ENCODE peak calls at places on chromosomes 2 and 18, in eight cellular contexts. One of them, this sample, is unnamed.

GRCh38 chr18:62768172-62768943 is 53.0 kb downstream of the PHLPP1 start:
- DNase-seq in IMR-90: no peak
- DNase-seq in esophagus squamous epithelium: no peak
- DNase-seq in breast epithelium: no peak
- DNase-seq in H1: no peak
- DNase-seq in prostate gland: no peak
- DNase-seq in transverse colon: no peak
- DNase-seq in stomach: no peak
- DNase-seq in this sample: no peak

GRCh38 chr2:217621391-217621801 is 381.4 kb downstream of the TNS1 start:
- DNase-seq in IMR-90: peak; percentile 13
- DNase-seq in stomach: no peak
- DNase-seq in H1: no peak
- DNase-seq in transverse colon: no peak
- DNase-seq in esophagus squamous epithelium: no peak
- DNase-seq in prostate gland: no peak
- DNase-seq in breast epithelium: no peak
- DNase-seq in this sample: no peak

GRCh38 chr18:51952844-51953243 is 387.2 kb upstream of the DCC start:
- DNase-seq in H1: no peak
- DNase-seq in stomach: no peak
- DNase-seq in transverse colon: no peak
- DNase-seq in prostate gland: no peak
- DNase-seq in breast epithelium: no peak
- DNase-seq in IMR-90: no peak
- DNase-seq in esophagus squamous epithelium: no peak
- DNase-seq in this sample: no peak

GRCh38 chr18:23191952-23192662 is 56.8 kb downstream of the CABLES1 start:
- DNase-seq in breast epithelium: peak; percentile 45
- DNase-seq in prostate gland: no peak
- DNase-seq in esophagus squamous epithelium: no peak
- DNase-seq in transverse colon: peak; percentile 51
- DNase-seq in H1: no peak
- DNase-seq in IMR-90: peak; percentile 95
- DNase-seq in stomach: peak; percentile 51
- DNase-seq in this sample: peak; percentile 69

GRCh38 chr2:122491011-122491410 is 735.6 kb downstream of the TSN start:
- DNase-seq in prostate gland: no peak
- DNase-seq in H1: no peak
- DNase-seq in stomach: no peak
- DNase-seq in breast epithelium: no peak
- DNase-seq in esophagus squamous epithelium: no peak
- DNase-seq in transverse colon: no peak
- DNase-seq in IMR-90: no peak
- DNase-seq in this sample: no peak

GRCh38 chr2:157792345-157793052 is 83.6 kb downstream of the ACVR1 start:
- DNase-seq in transverse colon: no peak
- DNase-seq in prostate gland: no peak
- DNase-seq in IMR-90: peak; percentile 92
- DNase-seq in stomach: no peak
- DNase-seq in H1: no peak
- DNase-seq in breast epithelium: no peak
- DNase-seq in esophagus squamous epithelium: no peak
- DNase-seq in this sample: no peak

GRCh38 chr2:229363126-229363814 is 92.2 kb upstream of the PID1 start:
- DNase-seq in breast epithelium: no peak
- DNase-seq in IMR-90: no peak
- DNase-seq in stomach: no peak
- DNase-seq in esophagus squamous epithelium: no peak
- DNase-seq in prostate gland: peak; percentile 39
- DNase-seq in transverse colon: no peak
- DNase-seq in H1: no peak
- DNase-seq in this sample: no peak

GRCh38 chr2:179580378-179581146 is 280.9 kb downstream of the ZNF385B start:
- DNase-seq in IMR-90: no peak
- DNase-seq in stomach: no peak
- DNase-seq in esophagus squamous epithelium: no peak
- DNase-seq in breast epithelium: no peak
- DNase-seq in prostate gland: no peak
- DNase-seq in H1: no peak
- DNase-seq in transverse colon: no peak
- DNase-seq in this sample: peak; percentile 67

GRCh38 chr2:16051841-16052564 is 111.7 kb downstream of the MYCN start:
- DNase-seq in breast epithelium: no peak
- DNase-seq in prostate gland: no peak
- DNase-seq in stomach: no peak
- DNase-seq in esophagus squamous epithelium: no peak
- DNase-seq in H1: no peak
- DNase-seq in transverse colon: no peak
- DNase-seq in IMR-90: no peak
- DNase-seq in this sample: no peak

GRCh38 chr2:75284345-75284744 is 85.0 kb upstream of the TACR1 start:
- DNase-seq in IMR-90: no peak
- DNase-seq in H1: no peak
- DNase-seq in breast epithelium: no peak
- DNase-seq in esophagus squamous epithelium: no peak
- DNase-seq in prostate gland: no peak
- DNase-seq in transverse colon: no peak
- DNase-seq in stomach: no peak
- DNase-seq in this sample: no peak

GRCh38 chr2:53913721-53914120 is 54.0 kb upstream of the GPR75 start:
- DNase-seq in prostate gland: no peak
- DNase-seq in H1: no peak
- DNase-seq in transverse colon: no peak
- DNase-seq in esophagus squamous epithelium: no peak
- DNase-seq in breast epithelium: no peak
- DNase-seq in IMR-90: peak; percentile 61
- DNase-seq in stomach: no peak
- DNase-seq in this sample: no peak

GRCh38 chr2:157830696-157831570 is 45.2 kb downstream of the ACVR1 start:
- DNase-seq in stomach: no peak
- DNase-seq in transverse colon: no peak
- DNase-seq in prostate gland: peak; percentile 48
- DNase-seq in IMR-90: peak; percentile 97
- DNase-seq in H1: no peak
- DNase-seq in esophagus squamous epithelium: no peak
- DNase-seq in breast epithelium: no peak
- DNase-seq in this sample: no peak

GRCh38 chr2:34408100-34408499 is 809.0 kb upstream of the FAM98A start:
- DNase-seq in transverse colon: no peak
- DNase-seq in breast epithelium: no peak
- DNase-seq in esophagus squamous epithelium: no peak
- DNase-seq in prostate gland: no peak
- DNase-seq in IMR-90: no peak
- DNase-seq in H1: no peak
- DNase-seq in stomach: no peak
- DNase-seq in this sample: no peak

GRCh38 chr2:47205576-47206141 is 50.6 kb upstream of the STPG4 start:
- DNase-seq in transverse colon: no peak
- DNase-seq in prostate gland: no peak
- DNase-seq in esophagus squamous epithelium: no peak
- DNase-seq in breast epithelium: no peak
- DNase-seq in IMR-90: peak; percentile 76
- DNase-seq in H1: peak; percentile 28
- DNase-seq in stomach: peak; percentile 45
- DNase-seq in this sample: peak; percentile 70
- H3K36me3 ChIP-seq in transverse colon: no peaks in the 10 kb centered on the region
- H3K36me3 ChIP-seq in prostate gland: no peaks in the 10 kb centered on the region
- H3K36me3 ChIP-seq in esophagus squamous epithelium: no peaks in the 10 kb centered on the region
- H3K36me3 ChIP-seq in breast epithelium: no peaks in the 10 kb centered on the region
- H3K36me3 ChIP-seq in IMR-90: no peaks in the 10 kb centered on the region
- H3K36me3 ChIP-seq in H1: no peaks in the 10 kb centered on the region
- H3K36me3 ChIP-seq in stomach: no peaks in the 10 kb centered on the region
- H3K36me3 ChIP-seq in this sample: no peaks in the 10 kb centered on the region

DNA sequence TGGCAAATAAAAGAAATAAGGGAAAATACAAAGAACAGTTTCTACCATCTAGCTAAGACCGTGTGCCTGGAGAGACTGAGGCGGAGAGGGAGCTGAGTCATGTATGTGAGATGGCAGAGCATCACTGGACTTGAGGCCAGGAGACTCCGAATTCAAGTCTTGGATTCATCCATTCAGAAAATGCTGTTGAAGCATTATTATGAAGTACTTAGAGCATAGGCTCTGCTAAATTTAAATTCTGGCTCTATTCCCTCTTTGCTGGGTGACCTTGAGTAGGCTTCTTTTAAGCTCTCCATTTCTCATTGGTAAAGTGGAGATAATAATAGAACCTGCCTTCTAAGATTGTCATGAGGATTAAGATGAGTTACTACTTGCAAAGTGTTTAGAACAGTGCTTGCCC is 34.7 kb downstream of the NPHP1 start:
- DNase-seq in prostate gland: no peak
- DNase-seq in IMR-90: no peak
- DNase-seq in esophagus squamous epithelium: no peak
- DNase-seq in H1: no peak
- DNase-seq in stomach: no peak
- DNase-seq in transverse colon: no peak
- DNase-seq in breast epithelium: no peak
- DNase-seq in this sample: no peak
- TF ChIP-seq POLR2A in prostate gland: no peak
- TF ChIP-seq POLR2A in IMR-90: no peak
- TF ChIP-seq POLR2A in esophagus squamous epithelium: no peak
- TF ChIP-seq POLR2A in H1: no peak
- TF ChIP-seq POLR2A in stomach: no peak
- TF ChIP-seq POLR2A in transverse colon: no peak
- TF ChIP-seq POLR2A in breast epithelium: no peak
- TF ChIP-seq POLR2A in this sample: no peak

GRCh38 chr2:69579561-69579960 is 64.0 kb downstream of the AAK1 start:
- DNase-seq in transverse colon: no peak
- DNase-seq in esophagus squamous epithelium: no peak
- DNase-seq in IMR-90: no peak
- DNase-seq in prostate gland: no peak
- DNase-seq in breast epithelium: no peak
- DNase-seq in stomach: no peak
- DNase-seq in H1: no peak
- DNase-seq in this sample: no peak

GRCh38 chr2:69576895-69577294 is 66.6 kb downstream of the AAK1 start:
- DNase-seq in prostate gland: no peak
- DNase-seq in stomach: no peak
- DNase-seq in breast epithelium: no peak
- DNase-seq in H1: no peak
- DNase-seq in transverse colon: no peak
- DNase-seq in IMR-90: no peak
- DNase-seq in esophagus squamous epithelium: no peak
- DNase-seq in this sample: no peak

GRCh38 chr2:69575926-69576325 is 67.6 kb downstream of the AAK1 start:
- DNase-seq in H1: no peak
- DNase-seq in breast epithelium: no peak
- DNase-seq in transverse colon: no peak
- DNase-seq in IMR-90: no peak
- DNase-seq in prostate gland: no peak
- DNase-seq in stomach: no peak
- DNase-seq in esophagus squamous epithelium: no peak
- DNase-seq in this sample: no peak

GRCh38 chr2:69578201-69578555 is 65.4 kb downstream of the AAK1 start:
- DNase-seq in H1: no peak
- DNase-seq in transverse colon: no peak
- DNase-seq in stomach: no peak
- DNase-seq in IMR-90: no peak
- DNase-seq in prostate gland: no peak
- DNase-seq in breast epithelium: no peak
- DNase-seq in esophagus squamous epithelium: no peak
- DNase-seq in this sample: no peak

DNA sequence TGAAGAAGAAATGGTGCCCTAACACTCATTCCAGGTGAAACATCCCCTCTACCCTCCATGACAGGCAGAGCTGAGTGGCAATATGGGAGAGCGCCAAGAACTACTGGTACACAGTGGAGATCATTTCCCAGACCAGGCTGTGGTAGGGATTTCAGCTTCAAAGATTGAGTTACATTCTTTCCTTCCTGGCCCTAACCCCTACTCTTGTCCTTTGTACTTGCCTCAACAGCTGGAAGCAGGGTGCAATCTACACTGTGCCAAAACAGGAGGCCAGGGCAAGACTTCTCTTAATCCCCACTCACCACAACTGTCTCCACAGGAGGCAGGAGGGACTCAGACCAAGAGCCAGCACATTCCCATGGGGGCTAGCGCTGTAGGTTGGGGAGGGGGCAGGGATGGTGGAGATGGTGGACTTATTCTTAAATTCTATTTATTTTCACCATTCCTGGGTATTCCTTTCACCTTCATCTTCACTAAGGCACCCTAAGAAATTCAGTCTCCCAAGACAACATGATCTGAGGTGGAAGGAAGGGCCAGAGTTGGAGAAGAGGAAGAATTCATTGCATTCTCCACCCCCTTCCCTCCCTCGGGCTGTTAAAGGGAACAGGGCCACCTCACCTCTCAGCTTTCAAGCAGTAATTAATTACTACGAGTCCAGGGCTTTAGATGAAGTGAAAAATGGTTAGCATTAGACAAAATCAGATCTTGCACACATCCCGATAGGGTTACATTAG is 65.9 kb downstream of the AAK1 start:
- DNase-seq in H1: no peak
- DNase-seq in esophagus squamous epithelium: no peak
- DNase-seq in breast epithelium: no peak
- DNase-seq in stomach: no peak
- DNase-seq in prostate gland: no peak
- DNase-seq in IMR-90: no peak
- DNase-seq in transverse colon: no peak
- DNase-seq in this sample: no peak
- H3K9me3 ChIP-seq in H1: no peaks in the 10 kb centered on the region
- H3K9me3 ChIP-seq in esophagus squamous epithelium: no peaks in the 10 kb centered on the region
- H3K9me3 ChIP-seq in breast epithelium: no peaks in the 10 kb centered on the region
- H3K9me3 ChIP-seq in stomach: no peaks in the 10 kb centered on the region
- H3K9me3 ChIP-seq in prostate gland: no peaks in the 10 kb centered on the region
- H3K9me3 ChIP-seq in IMR-90: no peaks in the 10 kb centered on the region
- H3K9me3 ChIP-seq in transverse colon: no peaks in the 10 kb centered on the region
- H3K9me3 ChIP-seq in this sample: no peaks in the 10 kb centered on the region

GRCh38 chr2:240787521-240788472 is 32.2 kb downstream of the KIF1A start:
- DNase-seq in prostate gland: no peak
- DNase-seq in IMR-90: no peak
- DNase-seq in H1: no peak
- DNase-seq in esophagus squamous epithelium: no peak
- DNase-seq in transverse colon: no peak
- DNase-seq in breast epithelium: no peak
- DNase-seq in stomach: no peak
- DNase-seq in this sample: no peak
- H3K36me3 ChIP-seq in prostate gland: no peaks in the 10 kb centered on the region
- H3K36me3 ChIP-seq in IMR-90: no peaks in the 10 kb centered on the region
- H3K36me3 ChIP-seq in H1: peaks cover 60% of the 10 kb centered on the region
- H3K36me3 ChIP-seq in esophagus squamous epithelium: no peaks in the 10 kb centered on the region
- H3K36me3 ChIP-seq in transverse colon: no peaks in the 10 kb centered on the region
- H3K36me3 ChIP-seq in breast epithelium: no peaks in the 10 kb centered on the region
- H3K36me3 ChIP-seq in stomach: no peaks in the 10 kb centered on the region
- H3K36me3 ChIP-seq in this sample: no peaks in the 10 kb centered on the region

GRCh38 chr2:218992703-218993344 is 398 bp downstream of the CRYBA2 start:
- DNase-seq in esophagus squamous epithelium: no peak
- DNase-seq in breast epithelium: no peak
- DNase-seq in transverse colon: peak; percentile 11
- DNase-seq in stomach: no peak
- DNase-seq in H1: no peak
- DNase-seq in IMR-90: no peak
- DNase-seq in prostate gland: no peak
- DNase-seq in this sample: no peak
- TF ChIP-seq POLR2A in esophagus squamous epithelium: no peak
- TF ChIP-seq POLR2A in breast epithelium: no peak
- TF ChIP-seq POLR2A in transverse colon: no peak
- TF ChIP-seq POLR2A in stomach: no peak
- TF ChIP-seq POLR2A in H1: no peak
- TF ChIP-seq POLR2A in IMR-90: no peak
- TF ChIP-seq POLR2A in prostate gland: no peak
- TF ChIP-seq POLR2A in this sample: no peak